ENCODE peak calls at places on chromosomes 5 and 9, in four cellular contexts. P is endodermal cell, V is keratinocyte, J is body of pancreas. L is an unnamed sample.
A peak's percentile ranks its signal among the peaks of the same experiment; 100 is the strongest.

GRCh38 chr5:141871870-141872269 is 6.3 kb downstream of the PCDH1 start:
- DNase-seq in V (no peak), P (peak; percentile 49), J (no peak), L (no peak)

GRCh38 chr9:99073985-99074901 is 30.7 kb upstream of the TGFBR1 start:
- DNase-seq in V (no peak), J (no peak), P (no peak), L (no peak)

GRCh38 chr5:172497591-172498255 is 43.4 kb upstream of the SH3PXD2B start:
- DNase-seq in P (peak; percentile 26), J (no peak), V (no peak), L (no peak)

GRCh38 chr5:166369326-166369725 is 1922.1 kb upstream of the WWC1 start:
- DNase-seq in P (no peak), V (no peak), J (no peak), L (no peak)

GRCh38 chr9:80928697-80929096 is 760.6 kb downstream of the TLE1 start:
- DNase-seq in P (no peak), J (no peak), V (no peak), L (no peak)

GRCh38 chr5:81006955-81007636 is 46.9 kb downstream of the RASGRF2 start:
- DNase-seq in P (no peak), J (no peak), V (no peak), L (no peak)

GRCh38 chr9:123828449-123828848 is 101.5 kb downstream of the DENND1A start:
- DNase-seq in P (no peak), V (no peak), J (no peak), L (no peak)

GRCh38 chr5:179796877-179797608 is 3.3 kb downstream of the LTC4S start:
- DNase-seq in V (no peak), P (peak; percentile 34), J (peak; percentile 18), L (no peak)

GRCh38 chr9:133528887-133529262 is 4.1 kb upstream of the MYMK start:
- DNase-seq in P (peak; percentile 53), J (no peak), V (no peak), L (no peak)

GRCh38 chr9:33460854-33461253 is 12.9 kb downstream of the NOL6 start:
- DNase-seq in P (no peak), V (no peak), J (no peak), L (no peak)

GRCh38 chr9:106529616-106530015 is 333.4 kb upstream of the ZNF462 start:
- DNase-seq in J (no peak), V (no peak), P (no peak), L (no peak)

GRCh38 chr5:160843240-160843639 is 8.8 kb downstream of the ATP10B start:
- DNase-seq in J (no peak), P (no peak), V (no peak), L (peak; percentile 65)

GRCh38 chr9:123548749-123549545 is 192.9 kb downstream of the CRB2 start:
- DNase-seq in V (no peak), P (no peak), J (no peak), L (no peak)

DNA sequence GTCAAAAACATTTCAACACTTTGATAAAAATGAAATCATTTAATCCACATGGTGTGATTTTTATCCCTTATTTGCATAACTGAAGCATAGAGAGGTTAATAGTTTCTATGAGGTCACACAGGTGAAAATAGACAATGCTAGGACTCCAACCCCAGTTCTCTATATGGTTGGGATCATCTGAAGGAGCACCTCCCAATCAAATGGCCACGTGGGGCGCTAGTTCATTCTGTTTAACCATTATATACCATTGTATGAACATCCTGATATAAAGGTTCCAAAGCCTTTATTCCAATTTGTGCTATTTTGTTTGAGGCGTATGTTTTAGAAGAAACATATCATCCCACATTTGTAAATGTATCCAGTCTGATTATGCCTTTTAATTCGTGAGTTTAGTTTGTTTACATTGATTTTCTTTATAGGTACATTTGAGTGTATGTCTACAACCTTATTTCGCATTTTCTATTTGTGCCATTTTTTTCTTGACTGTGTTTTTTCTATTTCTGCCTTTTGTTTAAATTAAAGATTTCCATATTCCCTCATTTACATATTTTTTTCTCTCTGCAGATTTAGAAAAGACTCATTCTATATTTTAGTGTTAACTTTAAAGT is 1092.0 kb downstream of the MAT2B start:
- DNase-seq in J (no peak), V (no peak), P (peak; percentile 68), L (no peak)
- TF ChIP-seq CTCF in J (no peak), V (no peak), P (peak; percentile 82), L (peak; percentile 54)

GRCh38 chr9:125341566-125341965 is 79.9 kb downstream of the GAPVD1 start:
- DNase-seq in P (no peak), J (no peak), V (no peak), L (no peak)
- H3K36me3 ChIP-seq in P (peaks cover 58% of the 10 kb centered on the region), J (no peaks in the 10 kb centered on the region), V (peaks cover 12% of the 10 kb centered on the region), L (peaks cover 1% of the 10 kb centered on the region)

DNA sequence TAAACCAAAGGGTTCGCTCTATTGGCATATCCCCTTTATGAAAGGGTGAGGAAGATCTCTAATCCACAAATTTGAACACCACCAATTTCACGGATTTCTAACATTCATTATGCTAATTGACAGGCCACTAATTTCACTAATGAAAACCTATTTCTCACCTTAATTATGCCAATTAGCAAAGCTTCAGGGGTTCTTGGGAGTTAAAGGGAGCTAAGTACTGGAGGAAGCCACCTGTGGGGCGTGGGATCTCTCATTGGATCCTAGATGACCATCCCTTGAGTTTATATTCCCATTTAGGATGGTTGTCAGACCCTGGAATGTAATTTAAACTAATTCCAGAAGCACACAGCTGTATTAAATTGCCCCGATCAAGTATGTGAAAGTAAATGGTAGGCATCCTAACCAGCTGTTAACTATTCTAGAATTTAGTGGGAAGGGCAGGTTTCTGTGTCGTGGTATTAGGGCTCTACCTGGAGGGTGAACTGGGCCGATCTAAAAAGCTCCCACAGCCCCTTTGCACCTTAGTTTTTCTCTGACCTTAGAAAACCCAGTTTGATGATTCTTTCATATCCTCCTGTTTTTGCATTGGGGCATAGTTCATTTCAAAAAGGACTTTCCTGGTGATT is 77.1 kb downstream of the C9orf152 start:
- DNase-seq in V (no peak), J (no peak), P (peak; percentile 64), L (no peak)
- H3K4me3 ChIP-seq in V (no peak overlapping the region), J (no peak overlapping the region), P (no peak overlapping the region), L (no peak overlapping the region)

GRCh38 chr5:77777281-77777892 is 1.2 kb upstream of the TBCA start:
- DNase-seq in P (no peak), V (peak; percentile 21), J (no peak), L (no peak)

GRCh38 chr5:77774981-77775772 is 962 bp downstream of the TBCA start:
- DNase-seq in V (no peak), P (peak; percentile 48), J (no peak), L (no peak)

GRCh38 chr5:77777911-77778310 is 1.8 kb upstream of the TBCA start:
- DNase-seq in J (no peak), P (no peak), V (no peak), L (no peak)

GRCh38 chr5:77776606-77777206 is 567 bp upstream of the TBCA start:
- DNase-seq in P (no peak), J (no peak), V (no peak), L (no peak)

DNA sequence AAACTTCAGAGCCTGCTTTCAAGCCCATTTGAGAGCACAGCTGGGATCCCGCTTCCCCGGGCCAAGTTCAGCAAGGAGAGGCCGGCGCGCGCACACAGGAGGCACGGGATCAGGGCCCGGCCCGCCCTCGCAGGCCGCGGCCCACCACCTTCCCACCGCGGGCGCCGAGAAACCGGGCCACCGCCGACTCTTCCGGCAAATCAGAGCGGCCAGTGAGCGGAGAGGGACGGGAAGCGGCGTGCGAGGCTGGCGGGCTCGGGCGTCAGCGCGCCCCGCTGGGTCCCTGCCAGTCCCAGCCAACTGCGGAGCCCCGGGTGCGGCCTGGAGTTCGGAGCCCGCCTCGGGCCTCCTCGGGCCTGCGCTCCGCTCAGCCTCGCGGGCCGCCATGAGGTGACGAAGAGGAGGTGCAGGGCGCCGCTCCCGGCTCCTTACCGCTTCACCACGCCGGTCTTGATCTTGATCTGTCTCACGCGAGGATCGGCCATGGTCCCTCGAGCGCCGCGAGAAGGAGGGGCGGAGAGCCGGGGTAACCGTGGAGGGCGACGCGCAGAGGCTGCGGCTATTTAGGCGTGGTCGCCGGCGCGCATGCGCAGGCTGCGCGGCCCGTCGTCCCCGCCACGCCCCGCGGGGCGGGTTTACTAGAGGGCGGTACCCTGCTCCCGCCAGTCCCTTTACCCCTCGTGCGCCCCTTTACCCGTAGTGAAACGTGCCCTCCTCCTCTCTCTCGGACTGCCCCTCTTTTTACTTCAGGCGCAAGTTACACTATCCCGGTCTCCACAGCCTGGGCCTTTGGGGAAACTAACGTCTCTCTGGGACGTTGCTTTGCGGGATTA is at the start of gene TBCA:
- DNase-seq in V (peak; percentile 41), J (peak; percentile 84), P (peak; percentile 96), L (peak; percentile 51)
- TF ChIP-seq CTCF in V (peak; percentile 42), J (peak; percentile 39), P (peak; percentile 66), L (peak; percentile 14)

L was measured in kidney epithelial cell.